ENCODE peak calls at places on chromosomes 12 and 14, in nine cellular contexts. E, S, V, K, A, Y, Z, I and D are unnamed samples.

GRCh38 chr14:65210118-65210826 is 108.0 kb upstream of the MAX start:
- DNase-seq in E (no peak), S (no peak), V (no peak), K (peak), A (no peak), Y (no peak), Z (peak), I (no peak), D (no peak)

GRCh38 chr14:95516554-95517209 is at the start of gene SYNE3:
- DNase-seq in E (no peak), S (peak), V (peak), K (peak), A (peak), Y (peak), Z (no peak), I (no peak), D (no peak)

GRCh38 chr14:75989134-75989533 is 3.6 kb downstream of the IFT43 start:
- DNase-seq in E (no peak), S (no peak), V (peak), K (peak), A (no peak), Y (no peak), Z (no peak), I (no peak), D (peak)

GRCh38 chr14:74804219-74804825 is 41.2 kb downstream of the YLPM1 start:
- DNase-seq in E (no peak), S (peak), V (peak), K (peak), A (peak), Y (no peak), Z (no peak), I (no peak), D (peak)

GRCh38 chr12:15356831-15357456 is 34.6 kb downstream of the PTPRO start:
- DNase-seq in E (no peak), S (no peak), V (no peak), K (no peak), A (no peak), Y (no peak), Z (no peak), I (no peak), D (no peak)

GRCh38 chr12:57340104-57340503 is 89.1 kb upstream of the STAC3 start:
- DNase-seq in E (no peak), S (no peak), V (peak), K (peak), A (no peak), Y (peak), Z (no peak), I (no peak), D (peak)

GRCh38 chr14:44339256-44339655 is 167.8 kb downstream of the FSCB start:
- DNase-seq in E (no peak), S (no peak), V (no peak), K (no peak), A (no peak), Y (no peak), Z (peak), I (no peak), D (no peak)

GRCh38 chr12:124901003-124901402 is 13.4 kb downstream of the UBC start:
- DNase-seq in E (no peak), S (no peak), V (no peak), K (no peak), A (no peak), Y (no peak), Z (no peak), I (no peak), D (no peak)

GRCh38 chr14:102568115-102568614 is 24.3 kb upstream of the RCOR1 start:
- DNase-seq in E (no peak), S (peak), V (no peak), K (no peak), A (peak), Y (no peak), Z (peak), I (no peak), D (no peak)

GRCh38 chr14:75418779-75419768 is 8.7 kb upstream of the JDP2 start:
- DNase-seq in E (no peak), S (no peak), V (no peak), K (no peak), A (peak), Y (peak), Z (peak), I (no peak), D (no peak)